ENCODE peak calls at places on chromosomes 2 and 18, in four cellular contexts. One of them, this sample, is unnamed.

GRCh38 chr18:3323900-3324299 is 62.0 kb downstream of the MYL12B start:
- DNase-seq in IMR-90: no peak
- DNase-seq in AG04449: no peak
- DNase-seq in tibial artery: no peak
- DNase-seq in this sample: no peak

GRCh38 chr18:75923169-75923568 is 495.7 kb upstream of the SMIM21 start:
- DNase-seq in IMR-90: peak
- DNase-seq in AG04449: no peak
- DNase-seq in tibial artery: peak
- DNase-seq in this sample: peak

GRCh38 chr2:223396993-223397392 is 205.2 kb downstream of the SCG2 start:
- DNase-seq in IMR-90: no peak
- DNase-seq in AG04449: no peak
- DNase-seq in tibial artery: no peak
- DNase-seq in this sample: no peak

GRCh38 chr2:71000780-71001591 is 6.3 kb upstream of the TEX261 start:
- DNase-seq in IMR-90: peak
- DNase-seq in AG04449: no peak
- DNase-seq in tibial artery: peak
- DNase-seq in this sample: peak

GRCh38 chr2:241764272-241765241 is 12.1 kb upstream of the GAL3ST2 start:
- DNase-seq in IMR-90: no peak
- DNase-seq in AG04449: no peak
- DNase-seq in tibial artery: peak
- DNase-seq in this sample: peak

GRCh38 chr2:173355866-173356508 is 1.3 kb downstream of the CDCA7 start:
- DNase-seq in IMR-90: no peak
- DNase-seq in AG04449: no peak
- DNase-seq in tibial artery: no peak
- DNase-seq in this sample: no peak

GRCh38 chr2:41334159-41334558 is 713.7 kb upstream of the PKDCC start:
- DNase-seq in IMR-90: no peak
- DNase-seq in AG04449: no peak
- DNase-seq in tibial artery: no peak
- DNase-seq in this sample: no peak

GRCh38 chr2:172995323-172996244 is 80.1 kb upstream of the MAP3K20 start:
- DNase-seq in IMR-90: peak
- DNase-seq in AG04449: peak
- DNase-seq in tibial artery: no peak
- DNase-seq in this sample: peak

GRCh38 chr2:120237491-120237902 is 14.3 kb upstream of the TMEM185B start:
- DNase-seq in IMR-90: peak
- DNase-seq in AG04449: no peak
- DNase-seq in tibial artery: no peak
- DNase-seq in this sample: no peak

GRCh38 chr2:121699421-121700328 is 37.0 kb downstream of the NIFK start:
- DNase-seq in IMR-90: peak
- DNase-seq in AG04449: no peak
- DNase-seq in tibial artery: no peak
- DNase-seq in this sample: no peak

GRCh38 chr2:212328712-212329496 is 209.7 kb downstream of the ERBB4 start:
- DNase-seq in IMR-90: no peak
- DNase-seq in AG04449: no peak
- DNase-seq in tibial artery: no peak
- DNase-seq in this sample: no peak

GRCh38 chr2:149093579-149093978 is 55.1 kb downstream of the LYPD6B start:
- DNase-seq in IMR-90: no peak
- DNase-seq in AG04449: no peak
- DNase-seq in tibial artery: no peak
- DNase-seq in this sample: no peak

GRCh38 chr2:41906325-41906700 is 141.5 kb upstream of the PKDCC start:
- DNase-seq in IMR-90: peak
- DNase-seq in AG04449: no peak
- DNase-seq in tibial artery: no peak
- DNase-seq in this sample: no peak

GRCh38 chr2:26653207-26654060 is 12.3 kb upstream of the CIB4 start:
- DNase-seq in IMR-90: no peak
- DNase-seq in AG04449: no peak
- DNase-seq in tibial artery: peak
- DNase-seq in this sample: no peak
- H3K4me3 ChIP-seq in IMR-90: no peak
- H3K4me3 ChIP-seq in AG04449: no peak
- H3K4me3 ChIP-seq in tibial artery: no peak
- H3K4me3 ChIP-seq in this sample: no peak

DNA sequence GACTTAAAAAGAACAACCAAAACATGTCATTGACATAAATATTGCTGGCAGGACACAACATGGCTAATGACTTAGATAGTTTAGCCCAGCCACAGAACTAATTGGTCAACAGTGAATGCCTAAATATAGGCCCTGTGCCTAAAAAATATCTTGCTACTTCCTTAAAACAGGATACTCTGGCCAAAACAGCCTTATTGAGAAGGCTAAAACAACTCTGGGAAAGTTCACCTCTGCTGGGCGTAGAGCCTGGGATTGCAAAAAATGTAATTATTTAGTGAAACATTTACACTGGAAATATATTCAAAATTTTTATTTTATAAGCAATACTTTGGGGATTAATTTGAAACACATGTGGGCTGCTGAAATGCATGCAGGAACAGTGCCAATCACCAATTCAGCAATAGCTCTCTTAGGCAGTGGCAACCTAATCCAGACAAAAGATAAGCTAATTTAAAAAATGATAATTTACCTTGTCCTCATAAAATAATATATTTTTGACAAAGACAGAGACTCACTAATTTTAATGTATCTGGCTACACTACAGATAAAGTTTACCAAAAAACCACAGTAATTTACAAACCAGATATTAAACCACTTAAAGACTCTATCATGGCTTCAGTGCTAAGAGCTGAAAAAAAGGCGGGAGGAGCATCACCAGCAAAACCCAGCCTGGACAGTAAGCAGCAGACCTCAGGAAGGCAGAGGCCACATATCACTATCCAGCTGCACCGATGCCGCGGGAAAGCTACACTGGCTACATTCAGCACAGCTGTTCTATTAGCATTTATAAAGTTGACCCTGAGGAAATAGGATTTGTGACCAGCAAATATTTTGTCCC is 18.5 kb downstream of the TRAK2 start:
- DNase-seq in IMR-90: peak
- DNase-seq in AG04449: no peak
- DNase-seq in tibial artery: no peak
- DNase-seq in this sample: peak
- H3K4me3 ChIP-seq in IMR-90: no peak
- H3K4me3 ChIP-seq in AG04449: no peak
- H3K4me3 ChIP-seq in tibial artery: no peak
- H3K4me3 ChIP-seq in this sample: no peak

GRCh38 chr2:100924520-100925451 is 77.3 kb upstream of the RPL31 start:
- DNase-seq in IMR-90: peak
- DNase-seq in AG04449: no peak
- DNase-seq in tibial artery: no peak
- DNase-seq in this sample: no peak
- H3K4me3 ChIP-seq in IMR-90: peak
- H3K4me3 ChIP-seq in AG04449: peak
- H3K4me3 ChIP-seq in tibial artery: peak
- H3K4me3 ChIP-seq in this sample: peak

GRCh38 chr2:100801402-100801801 is 18.5 kb upstream of the NPAS2 start:
- DNase-seq in IMR-90: no peak
- DNase-seq in AG04449: no peak
- DNase-seq in tibial artery: no peak
- DNase-seq in this sample: no peak

GRCh38 chr2:100799701-100800100 is 20.2 kb upstream of the NPAS2 start:
- DNase-seq in IMR-90: no peak
- DNase-seq in AG04449: no peak
- DNase-seq in tibial artery: no peak
- DNase-seq in this sample: no peak

GRCh38 chr2:100802076-100802475 is 17.9 kb upstream of the NPAS2 start:
- DNase-seq in IMR-90: no peak
- DNase-seq in AG04449: no peak
- DNase-seq in tibial artery: no peak
- DNase-seq in this sample: no peak

GRCh38 chr2:100796499-100797100 is 23.3 kb upstream of the NPAS2 start:
- DNase-seq in IMR-90: no peak
- DNase-seq in AG04449: no peak
- DNase-seq in tibial artery: no peak
- DNase-seq in this sample: no peak

DNA sequence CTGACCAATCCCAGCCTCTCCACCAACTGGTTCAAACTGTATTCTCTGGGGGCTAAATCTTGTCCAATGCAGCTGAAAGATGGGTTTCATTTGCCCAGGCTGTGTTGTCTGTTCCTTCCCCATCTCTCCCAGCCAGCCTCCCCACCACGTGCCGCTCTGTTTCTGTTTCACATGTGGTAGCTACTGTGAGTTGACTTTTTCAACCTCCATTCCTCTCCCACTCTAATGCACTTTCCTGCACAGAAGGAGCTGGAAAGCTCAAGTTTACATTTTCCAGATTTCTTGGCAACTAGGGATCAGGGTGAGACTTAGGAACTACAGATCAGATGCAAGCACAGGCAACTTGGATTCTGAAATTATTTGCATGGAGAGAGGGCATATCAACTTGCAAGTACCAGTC is 19.0 kb upstream of the NPAS2 start:
- DNase-seq in IMR-90: peak
- DNase-seq in AG04449: no peak
- DNase-seq in tibial artery: no peak
- DNase-seq in this sample: no peak
- H3K4me3 ChIP-seq in IMR-90: no peak
- H3K4me3 ChIP-seq in AG04449: no peak
- H3K4me3 ChIP-seq in tibial artery: no peak
- H3K4me3 ChIP-seq in this sample: no peak

DNA sequence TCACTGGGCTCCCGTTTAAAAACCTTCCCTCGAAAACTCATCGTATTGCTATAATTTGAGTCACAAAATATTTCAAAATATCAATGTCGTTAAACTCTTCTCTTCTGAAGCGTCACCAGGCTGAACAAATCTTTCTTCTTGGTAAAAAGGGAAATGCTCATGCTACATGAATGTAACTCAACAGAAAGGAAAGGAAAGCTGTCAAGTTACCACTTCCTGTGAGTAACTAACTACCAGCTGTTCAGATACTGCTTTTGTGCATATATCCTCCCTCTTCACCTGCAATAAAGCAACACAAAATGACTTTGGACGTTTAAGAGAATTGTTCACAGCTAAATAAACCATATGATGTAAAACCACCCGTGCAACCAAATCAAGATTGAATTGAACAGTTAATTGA is 95.4 kb downstream of the DOCK10 start:
- DNase-seq in IMR-90: peak
- DNase-seq in AG04449: peak
- DNase-seq in tibial artery: no peak
- DNase-seq in this sample: no peak
- H3K4me3 ChIP-seq in IMR-90: peak
- H3K4me3 ChIP-seq in AG04449: peak
- H3K4me3 ChIP-seq in tibial artery: no peak
- H3K4me3 ChIP-seq in this sample: no peak

GRCh38 chr2:144183744-144184143 is 336.2 kb downstream of the ZEB2 start:
- DNase-seq in IMR-90: peak
- DNase-seq in AG04449: peak
- DNase-seq in tibial artery: no peak
- DNase-seq in this sample: no peak
- H3K4me3 ChIP-seq in IMR-90: no peak
- H3K4me3 ChIP-seq in AG04449: no peak
- H3K4me3 ChIP-seq in tibial artery: no peak
- H3K4me3 ChIP-seq in this sample: no peak

GRCh38 chr2:132416996-132417395 is 391 bp downstream of the GPR39 start:
- DNase-seq in IMR-90: no peak
- DNase-seq in AG04449: no peak
- DNase-seq in tibial artery: no peak
- DNase-seq in this sample: no peak
- H3K4me3 ChIP-seq in IMR-90: no peak
- H3K4me3 ChIP-seq in AG04449: peak
- H3K4me3 ChIP-seq in tibial artery: no peak
- H3K4me3 ChIP-seq in this sample: no peak

DNA sequence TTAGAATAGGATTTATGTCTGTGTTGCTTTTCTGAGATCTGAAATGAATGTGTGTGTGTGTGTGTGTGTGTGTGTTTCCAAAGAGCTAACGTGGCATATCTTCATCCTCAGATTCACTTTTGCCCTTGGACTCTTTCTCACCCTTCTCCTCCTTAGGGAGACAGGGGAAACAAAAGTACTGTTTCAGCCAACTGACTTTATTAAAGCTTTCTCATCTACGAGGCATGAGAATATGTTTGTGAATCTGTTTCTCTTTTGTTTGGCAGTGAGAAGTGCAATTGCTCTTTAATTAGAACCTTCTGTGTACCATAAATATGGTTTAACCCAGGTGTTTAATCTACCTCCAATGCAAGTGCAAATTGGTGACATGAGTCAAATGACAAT is 186.5 kb upstream of the COL3A1 start:
- DNase-seq in IMR-90: no peak
- DNase-seq in AG04449: no peak
- DNase-seq in tibial artery: no peak
- DNase-seq in this sample: no peak
- H3K4me3 ChIP-seq in IMR-90: no peak
- H3K4me3 ChIP-seq in AG04449: no peak
- H3K4me3 ChIP-seq in tibial artery: no peak
- H3K4me3 ChIP-seq in this sample: no peak

GRCh38 chr2:43519711-43520221 is 76.1 kb downstream of the THADA start:
- DNase-seq in IMR-90: peak
- DNase-seq in AG04449: peak
- DNase-seq in tibial artery: no peak
- DNase-seq in this sample: no peak
- H3K4me3 ChIP-seq in IMR-90: no peak
- H3K4me3 ChIP-seq in AG04449: no peak
- H3K4me3 ChIP-seq in tibial artery: no peak
- H3K4me3 ChIP-seq in this sample: no peak

This sample was measured in ovary.